ENCODE peak calls at places on chromosomes 5 and 9, in ten cellular contexts. S, M, I, Y, W, Z, B, K, N and P are unnamed samples.

GRCh38 chr5:73093943-73094342 is 26.4 kb upstream of the TMEM171 start:
- DNase-seq in S (no peak), M (peak; percentile 22), I (peak; percentile 81), Y (no peak), W (no peak), Z (no peak), B (peak; percentile 36), K (no peak), N (no peak), P (no peak)

GRCh38 chr5:6710078-6710477 is 3.2 kb upstream of the TENT4A start:
- DNase-seq in S (no peak), M (no peak), I (no peak), Y (no peak), W (no peak), Z (no peak), B (no peak), K (no peak), N (no peak), P (no peak)

GRCh38 chr9:14348241-14349140 is 34.5 kb upstream of the NFIB start:
- DNase-seq in S (no peak), M (peak; percentile 23), I (peak; percentile 10), Y (no peak), W (peak; percentile 60), Z (no peak), B (no peak), K (no peak), N (no peak), P (no peak)

GRCh38 chr5:126355940-126356339 is 67.3 kb upstream of the GRAMD2B start:
- DNase-seq in S (no peak), M (no peak), I (no peak), Y (no peak), W (no peak), Z (no peak), B (no peak), K (no peak), N (no peak), P (no peak)

GRCh38 chr5:149046196-149046829 is 16.5 kb downstream of the SH3TC2 start:
- DNase-seq in S (no peak), M (no peak), I (peak; percentile 47), Y (no peak), W (no peak), Z (no peak), B (no peak), K (no peak), N (no peak), P (no peak)

GRCh38 chr5:41415242-41415641 is 95.2 kb downstream of the PLCXD3 start:
- DNase-seq in S (no peak), M (no peak), I (no peak), Y (no peak), W (no peak), Z (no peak), B (no peak), K (no peak), N (no peak), P (no peak)

GRCh38 chr9:5978523-5978922 is 36.9 kb downstream of the RANBP6 start:
- DNase-seq in S (no peak), M (no peak), I (no peak), Y (no peak), W (no peak), Z (no peak), B (no peak), K (no peak), N (no peak), P (no peak)

GRCh38 chr9:90815183-90815943 is 13.7 kb downstream of the SYK start:
- DNase-seq in S (no peak), M (peak; percentile 27), I (peak; percentile 5), Y (no peak), W (no peak), Z (no peak), B (peak; percentile 17), K (no peak), N (no peak), P (no peak)

GRCh38 chr5:31361234-31361633 is 167.7 kb downstream of the CDH6 start:
- DNase-seq in S (no peak), M (no peak), I (peak; percentile 82), Y (no peak), W (no peak), Z (no peak), B (no peak), K (no peak), N (no peak), P (peak; percentile 53)